ENCODE peak calls at places on chromosomes 3 and 15, in five cellular contexts. G is activated B cell treated with CpG ODN at 0.5 μM for 24 hours; E is stimulated activated naive CD8-positive, alpha-beta T cell treated with anti-CD3 and anti-CD28 coated beads, Interleukin-15, Interleukin-2, amounts not matched to agents 100 U/mL and 50 U/mL, for 24 hours; J is NCI-H510A treated with DMSO at 0.1 percent for 48 hours; M is NCI-H524. T is an unnamed sample.

GRCh38 chr3:150303776-150304175 is 104.3 kb upstream of the TSC22D2 start:
- DNase-seq in E (no peak), G (no peak), J (no peak), M (no peak), T (peak; percentile 54)

GRCh38 chr15:68636256-68636655 is 57.5 kb downstream of the CORO2B start:
- DNase-seq in M (no peak), J (no peak), E (no peak), G (no peak), T (no peak)

GRCh38 chr15:39172380-39173281 is 408.2 kb upstream of the THBS1 start:
- DNase-seq in J (peak; percentile 28), G (no peak), E (no peak), M (no peak), T (peak; percentile 42)

GRCh38 chr15:31212956-31213694 is 111.6 kb upstream of the TRPM1 start:
- DNase-seq in M (no peak), G (no peak), J (no peak), E (no peak), T (no peak)

GRCh38 chr15:77145370-77145769 is 74.5 kb upstream of the TSPAN3 start:
- DNase-seq in G (no peak), E (no peak), M (no peak), J (no peak), T (no peak)

GRCh38 chr3:5186089-5186853 is 1.2 kb upstream of the EDEM1 start:
- DNase-seq in J (no peak), E (no peak), G (no peak), M (no peak), T (peak; percentile 16)

GRCh38 chr15:65829150-65829764 is 37.2 kb upstream of the DENND4A start:
- DNase-seq in M (peak; percentile 14), J (peak; percentile 39), G (no peak), E (no peak), T (peak; percentile 88)

GRCh38 chr3:23548706-23549105 is 257.0 kb upstream of the UBE2E1 start:
- DNase-seq in J (no peak), G (no peak), E (no peak), M (no peak), T (no peak)

GRCh38 chr15:68618339-68619302 is 39.8 kb downstream of the CORO2B start:
- DNase-seq in G (no peak), E (no peak), M (peak; percentile 97), J (no peak), T (peak; percentile 13)

GRCh38 chr3:16741103-16741758 is 136.0 kb upstream of the DAZL start:
- DNase-seq in E (peak; percentile 34), M (no peak), G (no peak), J (no peak), T (no peak)

GRCh38 chr3:87196879-87197278 is 30.2 kb upstream of the CHMP2B start:
- DNase-seq in M (no peak), G (no peak), E (no peak), J (no peak), T (peak; percentile 0)

GRCh38 chr15:53843869-53844569 is 84.6 kb upstream of the WDR72 start:
- DNase-seq in M (no peak), G (no peak), J (no peak), E (no peak), T (no peak)

GRCh38 chr15:71276355-71276665 is 161.0 kb downstream of the THSD4 start:
- DNase-seq in G (no peak), E (no peak), J (no peak), M (no peak), T (peak; percentile 32)

GRCh38 chr15:98889930-98890695 is 117.5 kb downstream of the PGPEP1L start:
- DNase-seq in E (no peak), G (no peak), M (no peak), J (no peak), T (peak; percentile 71)

GRCh38 chr3:123755508-123755907 is 128.6 kb downstream of the MYLK start:
- DNase-seq in E (no peak), J (no peak), G (no peak), M (no peak), T (peak; percentile 12)

GRCh38 chr15:24068102-24068501 is 381.0 kb upstream of the NDN start:
- DNase-seq in J (no peak), E (no peak), M (no peak), G (no peak), T (no peak)

GRCh38 chr15:39202641-39203040 is 378.2 kb upstream of the THBS1 start:
- DNase-seq in E (no peak), J (no peak), M (no peak), G (no peak), T (no peak)

GRCh38 chr15:39783244-39783820 is 691 bp upstream of the FSIP1 start:
- DNase-seq in M (no peak), E (no peak), J (peak; percentile 20), G (no peak), T (no peak)

GRCh38 chr3:13705051-13705450 is 156.1 kb downstream of the FBLN2 start:
- DNase-seq in M (no peak), G (no peak), J (no peak), E (no peak), T (no peak)

GRCh38 chr15:26882112-26882511 is 15.2 kb downstream of the GABRA5 start:
- DNase-seq in G (no peak), J (no peak), E (no peak), M (no peak), T (no peak)

GRCh38 chr3:157045238-157045860 is 114.6 kb downstream of the CCNL1 start:
- DNase-seq in J (no peak), E (no peak), G (no peak), M (no peak), T (peak; percentile 40)

GRCh38 chr3:175342196-175342595 is 483.1 kb downstream of the NAALADL2 start:
- DNase-seq in E (no peak), J (no peak), M (no peak), G (no peak), T (no peak)

GRCh38 chr3:157089455-157090221 is 70.3 kb downstream of the CCNL1 start:
- DNase-seq in M (no peak), J (no peak), E (peak; percentile 35), G (peak; percentile 20), T (peak; percentile 37)

GRCh38 chr15:39084683-39085530 is 496.0 kb upstream of the THBS1 start:
- DNase-seq in G (no peak), M (peak; percentile 88), E (no peak), J (no peak), T (peak; percentile 6)

GRCh38 chr15:80978685-80979084 is 10.9 kb downstream of the MESD start:
- DNase-seq in J (peak; percentile 36), E (no peak), M (no peak), G (no peak), T (peak; percentile 75)

GRCh38 chr3:40337136-40338108 is 27.9 kb downstream of the EIF1B start:
- DNase-seq in E (no peak), J (no peak), G (no peak), M (no peak), T (no peak)

GRCh38 chr3:29065211-29065785 is 215.6 kb upstream of the RBMS3 start:
- DNase-seq in J (peak; percentile 66), G (no peak), E (no peak), M (peak; percentile 70), T (peak; percentile 70)

GRCh38 chr3:23966308-23966707 is 21.2 kb downstream of the NR1D2 start:
- DNase-seq in E (no peak), G (no peak), M (no peak), J (no peak), T (no peak)